ENCODE peak calls at places on chromosomes 2 and 18, in ten cellular contexts. One of them, this sample, is unnamed.

GRCh38 chr2:69514406-69514805 is 77.2 kb upstream of the NFU1 start:
- DNase-seq in SK-N-SH: no peak
- DNase-seq in A172: peak; percentile 36
- DNase-seq in NCI-H748 treated with DMSO at 0.1 percent for 48 hours: no peak
- DNase-seq in GM13976: no peak
- DNase-seq in stimulated activated naive B cell treated with anti-CD40 and anti-IgM and Interleukin-4, amounts not matched to agents 10 μg/mL and 1 μg/mL and 100 μg/mL, for 72 hours: no peak
- DNase-seq in H7: peak; percentile 44
- DNase-seq in H1: no peak
- DNase-seq in fibroblast of the aortic adventitia: peak; percentile 72
- DNase-seq in LoVo: no peak
- DNase-seq in this sample: peak; percentile 6

GRCh38 chr2:75729861-75730260 is 19.1 kb upstream of the GCFC2 start:
- DNase-seq in LoVo: no peak
- DNase-seq in NCI-H748 treated with DMSO at 0.1 percent for 48 hours: no peak
- DNase-seq in H1: no peak
- DNase-seq in H7: no peak
- DNase-seq in stimulated activated naive B cell treated with anti-CD40 and anti-IgM and Interleukin-4, amounts not matched to agents 10 μg/mL and 1 μg/mL and 100 μg/mL, for 72 hours: no peak
- DNase-seq in SK-N-SH: peak; percentile 26
- DNase-seq in fibroblast of the aortic adventitia: peak; percentile 12
- DNase-seq in A172: no peak
- DNase-seq in GM13976: no peak
- DNase-seq in this sample: no peak

GRCh38 chr2:200373973-200374416 is 67.5 kb downstream of the SPATS2L start:
- DNase-seq in SK-N-SH: no peak
- DNase-seq in stimulated activated naive B cell treated with anti-CD40 and anti-IgM and Interleukin-4, amounts not matched to agents 10 μg/mL and 1 μg/mL and 100 μg/mL, for 72 hours: peak; percentile 8
- DNase-seq in NCI-H748 treated with DMSO at 0.1 percent for 48 hours: no peak
- DNase-seq in H7: no peak
- DNase-seq in H1: no peak
- DNase-seq in fibroblast of the aortic adventitia: no peak
- DNase-seq in A172: no peak
- DNase-seq in LoVo: peak; percentile 65
- DNase-seq in GM13976: peak; percentile 38
- DNase-seq in this sample: no peak

GRCh38 chr2:238285653-238286082 is 2.7 kb downstream of the PER2 start:
- DNase-seq in A172: no peak
- DNase-seq in H1: no peak
- DNase-seq in GM13976: no peak
- DNase-seq in NCI-H748 treated with DMSO at 0.1 percent for 48 hours: peak; percentile 65
- DNase-seq in stimulated activated naive B cell treated with anti-CD40 and anti-IgM and Interleukin-4, amounts not matched to agents 10 μg/mL and 1 μg/mL and 100 μg/mL, for 72 hours: no peak
- DNase-seq in SK-N-SH: no peak
- DNase-seq in fibroblast of the aortic adventitia: peak; percentile 94
- DNase-seq in LoVo: peak; percentile 89
- DNase-seq in H7: peak; percentile 67
- DNase-seq in this sample: no peak

GRCh38 chr2:23496456-23496855 is 111.5 kb downstream of the KLHL29 start:
- DNase-seq in H1: no peak
- DNase-seq in A172: no peak
- DNase-seq in SK-N-SH: no peak
- DNase-seq in NCI-H748 treated with DMSO at 0.1 percent for 48 hours: no peak
- DNase-seq in LoVo: no peak
- DNase-seq in fibroblast of the aortic adventitia: no peak
- DNase-seq in H7: peak; percentile 71
- DNase-seq in stimulated activated naive B cell treated with anti-CD40 and anti-IgM and Interleukin-4, amounts not matched to agents 10 μg/mL and 1 μg/mL and 100 μg/mL, for 72 hours: no peak
- DNase-seq in GM13976: no peak
- DNase-seq in this sample: no peak

GRCh38 chr2:196821195-196821594 is 12.0 kb upstream of the C2orf66 start:
- DNase-seq in H1: no peak
- DNase-seq in SK-N-SH: no peak
- DNase-seq in LoVo: no peak
- DNase-seq in NCI-H748 treated with DMSO at 0.1 percent for 48 hours: no peak
- DNase-seq in A172: no peak
- DNase-seq in H7: no peak
- DNase-seq in GM13976: no peak
- DNase-seq in stimulated activated naive B cell treated with anti-CD40 and anti-IgM and Interleukin-4, amounts not matched to agents 10 μg/mL and 1 μg/mL and 100 μg/mL, for 72 hours: no peak
- DNase-seq in fibroblast of the aortic adventitia: peak; percentile 59
- DNase-seq in this sample: no peak

GRCh38 chr2:186713664-186714063 is 19.8 kb downstream of the FAM171B start:
- DNase-seq in H1: no peak
- DNase-seq in LoVo: no peak
- DNase-seq in A172: no peak
- DNase-seq in NCI-H748 treated with DMSO at 0.1 percent for 48 hours: no peak
- DNase-seq in H7: no peak
- DNase-seq in GM13976: no peak
- DNase-seq in fibroblast of the aortic adventitia: peak; percentile 15
- DNase-seq in SK-N-SH: no peak
- DNase-seq in stimulated activated naive B cell treated with anti-CD40 and anti-IgM and Interleukin-4, amounts not matched to agents 10 μg/mL and 1 μg/mL and 100 μg/mL, for 72 hours: no peak
- DNase-seq in this sample: no peak

GRCh38 chr2:205117125-205117524 is 565.2 kb upstream of the NRP2 start:
- DNase-seq in H7: no peak
- DNase-seq in fibroblast of the aortic adventitia: no peak
- DNase-seq in H1: no peak
- DNase-seq in NCI-H748 treated with DMSO at 0.1 percent for 48 hours: no peak
- DNase-seq in A172: no peak
- DNase-seq in GM13976: no peak
- DNase-seq in stimulated activated naive B cell treated with anti-CD40 and anti-IgM and Interleukin-4, amounts not matched to agents 10 μg/mL and 1 μg/mL and 100 μg/mL, for 72 hours: no peak
- DNase-seq in SK-N-SH: no peak
- DNase-seq in LoVo: no peak
- DNase-seq in this sample: no peak

GRCh38 chr2:218852911-218853667 is 6.5 kb upstream of the WNT6 start:
- DNase-seq in A172: peak; percentile 70
- DNase-seq in LoVo: peak; percentile 55
- DNase-seq in stimulated activated naive B cell treated with anti-CD40 and anti-IgM and Interleukin-4, amounts not matched to agents 10 μg/mL and 1 μg/mL and 100 μg/mL, for 72 hours: peak; percentile 25
- DNase-seq in H7: peak; percentile 85
- DNase-seq in NCI-H748 treated with DMSO at 0.1 percent for 48 hours: peak; percentile 52
- DNase-seq in GM13976: peak; percentile 74
- DNase-seq in H1: peak; percentile 62
- DNase-seq in fibroblast of the aortic adventitia: peak; percentile 62
- DNase-seq in SK-N-SH: peak; percentile 74
- DNase-seq in this sample: peak; percentile 48

GRCh38 chr2:120239488-120240287 is 13.0 kb upstream of the RALB start:
- DNase-seq in stimulated activated naive B cell treated with anti-CD40 and anti-IgM and Interleukin-4, amounts not matched to agents 10 μg/mL and 1 μg/mL and 100 μg/mL, for 72 hours: no peak
- DNase-seq in fibroblast of the aortic adventitia: peak; percentile 89
- DNase-seq in H7: peak; percentile 84
- DNase-seq in H1: no peak
- DNase-seq in LoVo: peak; percentile 31
- DNase-seq in GM13976: no peak
- DNase-seq in A172: peak; percentile 97
- DNase-seq in NCI-H748 treated with DMSO at 0.1 percent for 48 hours: no peak
- DNase-seq in SK-N-SH: no peak
- DNase-seq in this sample: no peak

GRCh38 chr2:207330912-207331311 is 165.2 kb upstream of the KLF7 start:
- DNase-seq in fibroblast of the aortic adventitia: peak; percentile 98
- DNase-seq in H7: no peak
- DNase-seq in LoVo: peak; percentile 22
- DNase-seq in H1: no peak
- DNase-seq in SK-N-SH: no peak
- DNase-seq in stimulated activated naive B cell treated with anti-CD40 and anti-IgM and Interleukin-4, amounts not matched to agents 10 μg/mL and 1 μg/mL and 100 μg/mL, for 72 hours: peak; percentile 78
- DNase-seq in GM13976: no peak
- DNase-seq in NCI-H748 treated with DMSO at 0.1 percent for 48 hours: no peak
- DNase-seq in A172: peak; percentile 84
- DNase-seq in this sample: no peak

GRCh38 chr2:231530099-231531085 is at the start of gene NMUR1:
- DNase-seq in SK-N-SH: peak; percentile 93
- DNase-seq in H7: peak; percentile 97
- DNase-seq in A172: no peak
- DNase-seq in stimulated activated naive B cell treated with anti-CD40 and anti-IgM and Interleukin-4, amounts not matched to agents 10 μg/mL and 1 μg/mL and 100 μg/mL, for 72 hours: peak; percentile 55
- DNase-seq in fibroblast of the aortic adventitia: no peak
- DNase-seq in GM13976: peak; percentile 90
- DNase-seq in H1: no peak
- DNase-seq in NCI-H748 treated with DMSO at 0.1 percent for 48 hours: no peak
- DNase-seq in LoVo: peak; percentile 60
- DNase-seq in this sample: no peak

GRCh38 chr2:225276207-225276606 is 123.3 kb upstream of the NYAP2 start:
- DNase-seq in SK-N-SH: no peak
- DNase-seq in stimulated activated naive B cell treated with anti-CD40 and anti-IgM and Interleukin-4, amounts not matched to agents 10 μg/mL and 1 μg/mL and 100 μg/mL, for 72 hours: peak; percentile 6
- DNase-seq in H7: no peak
- DNase-seq in fibroblast of the aortic adventitia: no peak
- DNase-seq in GM13976: peak; percentile 12
- DNase-seq in LoVo: no peak
- DNase-seq in NCI-H748 treated with DMSO at 0.1 percent for 48 hours: no peak
- DNase-seq in A172: no peak
- DNase-seq in H1: no peak
- DNase-seq in this sample: no peak

GRCh38 chr2:42856891-42857632 is 64.7 kb upstream of the HAAO start:
- DNase-seq in stimulated activated naive B cell treated with anti-CD40 and anti-IgM and Interleukin-4, amounts not matched to agents 10 μg/mL and 1 μg/mL and 100 μg/mL, for 72 hours: no peak
- DNase-seq in NCI-H748 treated with DMSO at 0.1 percent for 48 hours: no peak
- DNase-seq in LoVo: no peak
- DNase-seq in fibroblast of the aortic adventitia: no peak
- DNase-seq in H1: no peak
- DNase-seq in SK-N-SH: peak; percentile 87
- DNase-seq in GM13976: no peak
- DNase-seq in A172: no peak
- DNase-seq in H7: no peak
- DNase-seq in this sample: peak; percentile 84

GRCh38 chr18:44903327-44903726 is 222.6 kb downstream of the SETBP1 start:
- DNase-seq in SK-N-SH: no peak
- DNase-seq in stimulated activated naive B cell treated with anti-CD40 and anti-IgM and Interleukin-4, amounts not matched to agents 10 μg/mL and 1 μg/mL and 100 μg/mL, for 72 hours: no peak
- DNase-seq in fibroblast of the aortic adventitia: no peak
- DNase-seq in H1: no peak
- DNase-seq in H7: no peak
- DNase-seq in LoVo: no peak
- DNase-seq in NCI-H748 treated with DMSO at 0.1 percent for 48 hours: no peak
- DNase-seq in A172: no peak
- DNase-seq in GM13976: no peak
- DNase-seq in this sample: no peak

GRCh38 chr18:8375899-8376512 is 233.2 kb upstream of the RAB12 start:
- DNase-seq in stimulated activated naive B cell treated with anti-CD40 and anti-IgM and Interleukin-4, amounts not matched to agents 10 μg/mL and 1 μg/mL and 100 μg/mL, for 72 hours: no peak
- DNase-seq in H1: no peak
- DNase-seq in fibroblast of the aortic adventitia: no peak
- DNase-seq in LoVo: no peak
- DNase-seq in GM13976: no peak
- DNase-seq in NCI-H748 treated with DMSO at 0.1 percent for 48 hours: no peak
- DNase-seq in H7: no peak
- DNase-seq in SK-N-SH: no peak
- DNase-seq in A172: no peak
- DNase-seq in this sample: no peak

GRCh38 chr2:226247289-226248275 is 552.0 kb downstream of the IRS1 start:
- DNase-seq in stimulated activated naive B cell treated with anti-CD40 and anti-IgM and Interleukin-4, amounts not matched to agents 10 μg/mL and 1 μg/mL and 100 μg/mL, for 72 hours: no peak
- DNase-seq in SK-N-SH: no peak
- DNase-seq in H1: no peak
- DNase-seq in A172: peak; percentile 39
- DNase-seq in LoVo: no peak
- DNase-seq in H7: no peak
- DNase-seq in NCI-H748 treated with DMSO at 0.1 percent for 48 hours: no peak
- DNase-seq in fibroblast of the aortic adventitia: peak; percentile 25
- DNase-seq in GM13976: no peak
- DNase-seq in this sample: no peak

GRCh38 chr2:205386109-205386508 is 296.2 kb upstream of the NRP2 start:
- DNase-seq in H1: no peak
- DNase-seq in GM13976: no peak
- DNase-seq in LoVo: no peak
- DNase-seq in fibroblast of the aortic adventitia: peak; percentile 50
- DNase-seq in NCI-H748 treated with DMSO at 0.1 percent for 48 hours: no peak
- DNase-seq in H7: no peak
- DNase-seq in A172: no peak
- DNase-seq in stimulated activated naive B cell treated with anti-CD40 and anti-IgM and Interleukin-4, amounts not matched to agents 10 μg/mL and 1 μg/mL and 100 μg/mL, for 72 hours: no peak
- DNase-seq in SK-N-SH: peak; percentile 3
- DNase-seq in this sample: no peak

GRCh38 chr18:25832008-25832604 is 258.3 kb downstream of the SS18 start:
- DNase-seq in LoVo: peak; percentile 5
- DNase-seq in H1: peak; percentile 17
- DNase-seq in stimulated activated naive B cell treated with anti-CD40 and anti-IgM and Interleukin-4, amounts not matched to agents 10 μg/mL and 1 μg/mL and 100 μg/mL, for 72 hours: peak; percentile 4
- DNase-seq in H7: peak; percentile 69
- DNase-seq in GM13976: peak; percentile 56
- DNase-seq in fibroblast of the aortic adventitia: peak; percentile 48
- DNase-seq in SK-N-SH: peak; percentile 62
- DNase-seq in NCI-H748 treated with DMSO at 0.1 percent for 48 hours: peak; percentile 58
- DNase-seq in A172: peak; percentile 17
- DNase-seq in this sample: peak; percentile 1

GRCh38 chr18:31684279-31685096 is at the start of gene B4GALT6:
- DNase-seq in H1: peak; percentile 34
- DNase-seq in GM13976: peak; percentile 82
- DNase-seq in SK-N-SH: peak; percentile 83
- DNase-seq in stimulated activated naive B cell treated with anti-CD40 and anti-IgM and Interleukin-4, amounts not matched to agents 10 μg/mL and 1 μg/mL and 100 μg/mL, for 72 hours: peak; percentile 6
- DNase-seq in fibroblast of the aortic adventitia: no peak
- DNase-seq in A172: peak; percentile 48
- DNase-seq in H7: peak; percentile 90
- DNase-seq in NCI-H748 treated with DMSO at 0.1 percent for 48 hours: peak; percentile 40
- DNase-seq in LoVo: peak; percentile 55
- DNase-seq in this sample: peak; percentile 34

GRCh38 chr2:68784191-68784590 is 49.6 kb downstream of the ARHGAP25 start:
- DNase-seq in SK-N-SH: no peak
- DNase-seq in GM13976: no peak
- DNase-seq in NCI-H748 treated with DMSO at 0.1 percent for 48 hours: no peak
- DNase-seq in stimulated activated naive B cell treated with anti-CD40 and anti-IgM and Interleukin-4, amounts not matched to agents 10 μg/mL and 1 μg/mL and 100 μg/mL, for 72 hours: no peak
- DNase-seq in A172: no peak
- DNase-seq in H1: no peak
- DNase-seq in LoVo: no peak
- DNase-seq in H7: no peak
- DNase-seq in fibroblast of the aortic adventitia: no peak
- DNase-seq in this sample: no peak

GRCh38 chr2:3729786-3730185 is 26.4 kb downstream of the DCDC2C start:
- DNase-seq in stimulated activated naive B cell treated with anti-CD40 and anti-IgM and Interleukin-4, amounts not matched to agents 10 μg/mL and 1 μg/mL and 100 μg/mL, for 72 hours: no peak
- DNase-seq in LoVo: no peak
- DNase-seq in NCI-H748 treated with DMSO at 0.1 percent for 48 hours: no peak
- DNase-seq in GM13976: no peak
- DNase-seq in fibroblast of the aortic adventitia: no peak
- DNase-seq in SK-N-SH: no peak
- DNase-seq in A172: no peak
- DNase-seq in H7: no peak
- DNase-seq in H1: no peak
- DNase-seq in this sample: no peak

GRCh38 chr2:33441235-33441810 is 35.1 kb upstream of the RASGRP3 start:
- DNase-seq in stimulated activated naive B cell treated with anti-CD40 and anti-IgM and Interleukin-4, amounts not matched to agents 10 μg/mL and 1 μg/mL and 100 μg/mL, for 72 hours: peak; percentile 4
- DNase-seq in A172: peak; percentile 78
- DNase-seq in GM13976: peak; percentile 67
- DNase-seq in NCI-H748 treated with DMSO at 0.1 percent for 48 hours: no peak
- DNase-seq in fibroblast of the aortic adventitia: peak; percentile 86
- DNase-seq in H1: peak; percentile 9
- DNase-seq in LoVo: peak; percentile 14
- DNase-seq in SK-N-SH: peak; percentile 56
- DNase-seq in H7: peak; percentile 61
- DNase-seq in this sample: peak; percentile 13

GRCh38 chr18:52190195-52190594 is 149.8 kb upstream of the DCC start:
- DNase-seq in NCI-H748 treated with DMSO at 0.1 percent for 48 hours: no peak
- DNase-seq in stimulated activated naive B cell treated with anti-CD40 and anti-IgM and Interleukin-4, amounts not matched to agents 10 μg/mL and 1 μg/mL and 100 μg/mL, for 72 hours: no peak
- DNase-seq in A172: no peak
- DNase-seq in SK-N-SH: no peak
- DNase-seq in H7: no peak
- DNase-seq in fibroblast of the aortic adventitia: no peak
- DNase-seq in H1: no peak
- DNase-seq in LoVo: no peak
- DNase-seq in GM13976: no peak
- DNase-seq in this sample: no peak

GRCh38 chr2:240567137-240567871 is 980 bp upstream of the RNPEPL1 start:
- DNase-seq in H1: no peak
- DNase-seq in NCI-H748 treated with DMSO at 0.1 percent for 48 hours: no peak
- DNase-seq in SK-N-SH: peak; percentile 41
- DNase-seq in stimulated activated naive B cell treated with anti-CD40 and anti-IgM and Interleukin-4, amounts not matched to agents 10 μg/mL and 1 μg/mL and 100 μg/mL, for 72 hours: no peak
- DNase-seq in H7: peak; percentile 56
- DNase-seq in GM13976: no peak
- DNase-seq in A172: no peak
- DNase-seq in LoVo: no peak
- DNase-seq in fibroblast of the aortic adventitia: no peak
- DNase-seq in this sample: no peak

GRCh38 chr18:74375999-74376398 is 60.4 kb downstream of the C18orf63 start:
- DNase-seq in H7: peak; percentile 3
- DNase-seq in SK-N-SH: no peak
- DNase-seq in stimulated activated naive B cell treated with anti-CD40 and anti-IgM and Interleukin-4, amounts not matched to agents 10 μg/mL and 1 μg/mL and 100 μg/mL, for 72 hours: no peak
- DNase-seq in LoVo: peak; percentile 24
- DNase-seq in fibroblast of the aortic adventitia: no peak
- DNase-seq in A172: peak; percentile 3
- DNase-seq in GM13976: no peak
- DNase-seq in H1: no peak
- DNase-seq in NCI-H748 treated with DMSO at 0.1 percent for 48 hours: no peak
- DNase-seq in this sample: no peak

GRCh38 chr2:74497777-74498499 is 1.5 kb downstream of the LBX2 start:
- DNase-seq in stimulated activated naive B cell treated with anti-CD40 and anti-IgM and Interleukin-4, amounts not matched to agents 10 μg/mL and 1 μg/mL and 100 μg/mL, for 72 hours: no peak
- DNase-seq in A172: no peak
- DNase-seq in NCI-H748 treated with DMSO at 0.1 percent for 48 hours: no peak
- DNase-seq in LoVo: no peak
- DNase-seq in SK-N-SH: peak; percentile 35
- DNase-seq in H7: peak; percentile 84
- DNase-seq in H1: no peak
- DNase-seq in GM13976: peak; percentile 65
- DNase-seq in fibroblast of the aortic adventitia: no peak
- DNase-seq in this sample: no peak

GRCh38 chr2:104856086-104856972 is 2.4 kb downstream of the POU3F3 start:
- DNase-seq in fibroblast of the aortic adventitia: no peak
- DNase-seq in H7: peak; percentile 71
- DNase-seq in H1: no peak
- DNase-seq in NCI-H748 treated with DMSO at 0.1 percent for 48 hours: no peak
- DNase-seq in GM13976: no peak
- DNase-seq in stimulated activated naive B cell treated with anti-CD40 and anti-IgM and Interleukin-4, amounts not matched to agents 10 μg/mL and 1 μg/mL and 100 μg/mL, for 72 hours: no peak
- DNase-seq in A172: no peak
- DNase-seq in SK-N-SH: peak; percentile 51
- DNase-seq in LoVo: no peak
- DNase-seq in this sample: no peak

This sample was measured in NCI-H2171.